ENCODE peak calls at places on chromosomes 5 and 9, in nine cellular contexts. B is stomach, D is heart right ventricle, Q is right cardiac atrium, X is mammary epithelial cell, Y is A549, S is fibroblast of lung, J is cardiac muscle cell, V is psoas muscle. T is an unnamed sample.

GRCh38 chr9:82991684-82992083 is 71.3 kb downstream of the RASEF start:
- DNase-seq in X (no peak), Y (no peak), D (no peak), S (peak; percentile 17), J (no peak), Q (no peak), V (no peak), B (no peak), T (no peak)

GRCh38 chr9:14326264-14326826 is 12.4 kb upstream of the NFIB start:
- DNase-seq in V (no peak), Y (peak; percentile 47), B (no peak), Q (no peak), J (no peak), D (no peak), S (peak; percentile 81), X (peak; percentile 92), T (peak; percentile 68)

GRCh38 chr5:178297751-178298150 is 65.1 kb upstream of the PHYKPL start:
- DNase-seq in D (peak; percentile 3), Y (no peak), V (peak; percentile 28), B (no peak), J (no peak), S (no peak), X (no peak), Q (peak; percentile 34), T (no peak)

GRCh38 chr5:16776611-16777251 is 159.4 kb downstream of the MYO10 start:
- DNase-seq in B (no peak), D (peak; percentile 26), V (peak; percentile 86), J (peak; percentile 47), Y (peak; percentile 54), Q (peak; percentile 68), X (no peak), S (peak; percentile 44), T (peak; percentile 93)

GRCh38 chr9:38437193-38437823 is 13.1 kb upstream of the IGFBPL1 start:
- DNase-seq in X (no peak), Q (no peak), B (peak; percentile 60), S (no peak), D (no peak), V (no peak), J (no peak), Y (peak; percentile 79), T (no peak)

GRCh38 chr5:38321978-38322377 is 63.6 kb downstream of the EGFLAM start:
- DNase-seq in V (no peak), Q (no peak), X (no peak), S (no peak), B (no peak), J (no peak), D (no peak), Y (no peak), T (no peak)

GRCh38 chr5:132500931-132501628 is 10.5 kb upstream of the IRF1 start:
- DNase-seq in X (no peak), B (peak; percentile 73), V (peak; percentile 79), Y (peak; percentile 71), Q (peak; percentile 79), S (peak; percentile 68), J (peak; percentile 76), D (peak; percentile 55), T (peak; percentile 50)

GRCh38 chr5:93294184-93294583 is 286.8 kb downstream of the NR2F1-AS1 start:
- DNase-seq in X (peak; percentile 93), D (no peak), Q (no peak), S (no peak), V (no peak), B (no peak), J (no peak), Y (no peak), T (no peak)

GRCh38 chr9:16484744-16485143 is 385.7 kb downstream of the BNC2 start:
- DNase-seq in Y (no peak), D (no peak), V (no peak), Q (no peak), X (peak; percentile 35), J (no peak), B (no peak), S (peak; percentile 20), T (no peak)

GRCh38 chr5:42631241-42631640 is 125.4 kb upstream of the CCDC152 start:
- DNase-seq in Y (no peak), D (no peak), S (no peak), V (no peak), B (no peak), X (no peak), Q (no peak), J (peak; percentile 42), T (no peak)

GRCh38 chr5:64836786-64837185 is 68.1 kb downstream of the CWC27 start:
- DNase-seq in X (no peak), S (no peak), B (no peak), D (no peak), Q (no peak), Y (no peak), V (no peak), J (no peak), T (no peak)
- H3K4me1 ChIP-seq in X (peaks cover 6% of the 10 kb centered on the region), S (peaks cover 3% of the 10 kb centered on the region), B (peaks cover 32% of the 10 kb centered on the region), D (peaks cover 47% of the 10 kb centered on the region), Q (no peaks in the 10 kb centered on the region), Y (no peaks in the 10 kb centered on the region), V (peaks cover 27% of the 10 kb centered on the region), J (peaks cover 4% of the 10 kb centered on the region), T (peaks cover 32% of the 10 kb centered on the region)

GRCh38 chr9:131621551-131622321 is 76.4 kb downstream of the PRRT1B start:
- DNase-seq in V (no peak), X (no peak), D (no peak), Q (peak; percentile 49), Y (no peak), J (no peak), S (no peak), B (no peak), T (no peak)

GRCh38 chr9:131618071-131618479 is 72.8 kb downstream of the PRRT1B start:
- DNase-seq in S (no peak), B (peak; percentile 43), D (peak; percentile 64), V (peak; percentile 60), X (peak; percentile 38), Q (peak; percentile 80), Y (no peak), J (peak; percentile 52), T (peak; percentile 34)

GRCh38 chr9:131620764-131621520 is 75.6 kb downstream of the PRRT1B start:
- DNase-seq in D (no peak), S (no peak), J (no peak), Q (no peak), V (no peak), Y (no peak), X (no peak), B (no peak), T (no peak)

GRCh38 chr9:131618785-131619184 is 73.5 kb downstream of the PRRT1B start:
- DNase-seq in D (no peak), B (no peak), J (no peak), S (no peak), Y (no peak), Q (no peak), X (no peak), V (no peak), T (no peak)

GRCh38 chr9:131619680-131620079 is 74.4 kb downstream of the PRRT1B start:
- DNase-seq in J (no peak), S (no peak), B (no peak), Y (no peak), D (no peak), V (no peak), Q (no peak), X (no peak), T (no peak)
- H3K4me1 ChIP-seq in J (peaks cover 5% of the 10 kb centered on the region), S (no peaks in the 10 kb centered on the region), B (peaks cover 9% of the 10 kb centered on the region), Y (no peaks in the 10 kb centered on the region), D (peaks cover 44% of the 10 kb centered on the region), V (peaks cover 9% of the 10 kb centered on the region), Q (peaks cover 14% of the 10 kb centered on the region), X (peaks cover 8% of the 10 kb centered on the region), T (peaks cover 10% of the 10 kb centered on the region)

GRCh38 chr9:134205636-134206316 is 41.4 kb upstream of the RNU6ATAC start:
- DNase-seq in Q (peak; percentile 92), S (no peak), V (peak; percentile 83), D (peak; percentile 56), J (no peak), X (no peak), Y (no peak), B (no peak), T (peak; percentile 37)

GRCh38 chr9:134208981-134209725 is 44.8 kb upstream of the RNU6ATAC start:
- DNase-seq in V (peak; percentile 43), X (no peak), D (peak; percentile 5), Q (peak; percentile 38), Y (no peak), J (no peak), S (no peak), B (no peak), T (no peak)

GRCh38 chr9:134204991-134205578 is 40.7 kb upstream of the RNU6ATAC start:
- DNase-seq in D (peak; percentile 7), Q (peak; percentile 76), X (no peak), B (no peak), V (peak; percentile 54), Y (no peak), S (no peak), J (no peak), T (no peak)

GRCh38 chr9:134208310-134208841 is 44.0 kb upstream of the RNU6ATAC start:
- DNase-seq in B (no peak), S (no peak), Q (peak; percentile 89), Y (no peak), X (no peak), D (peak; percentile 82), V (peak; percentile 95), J (no peak), T (peak; percentile 96)

DNA sequence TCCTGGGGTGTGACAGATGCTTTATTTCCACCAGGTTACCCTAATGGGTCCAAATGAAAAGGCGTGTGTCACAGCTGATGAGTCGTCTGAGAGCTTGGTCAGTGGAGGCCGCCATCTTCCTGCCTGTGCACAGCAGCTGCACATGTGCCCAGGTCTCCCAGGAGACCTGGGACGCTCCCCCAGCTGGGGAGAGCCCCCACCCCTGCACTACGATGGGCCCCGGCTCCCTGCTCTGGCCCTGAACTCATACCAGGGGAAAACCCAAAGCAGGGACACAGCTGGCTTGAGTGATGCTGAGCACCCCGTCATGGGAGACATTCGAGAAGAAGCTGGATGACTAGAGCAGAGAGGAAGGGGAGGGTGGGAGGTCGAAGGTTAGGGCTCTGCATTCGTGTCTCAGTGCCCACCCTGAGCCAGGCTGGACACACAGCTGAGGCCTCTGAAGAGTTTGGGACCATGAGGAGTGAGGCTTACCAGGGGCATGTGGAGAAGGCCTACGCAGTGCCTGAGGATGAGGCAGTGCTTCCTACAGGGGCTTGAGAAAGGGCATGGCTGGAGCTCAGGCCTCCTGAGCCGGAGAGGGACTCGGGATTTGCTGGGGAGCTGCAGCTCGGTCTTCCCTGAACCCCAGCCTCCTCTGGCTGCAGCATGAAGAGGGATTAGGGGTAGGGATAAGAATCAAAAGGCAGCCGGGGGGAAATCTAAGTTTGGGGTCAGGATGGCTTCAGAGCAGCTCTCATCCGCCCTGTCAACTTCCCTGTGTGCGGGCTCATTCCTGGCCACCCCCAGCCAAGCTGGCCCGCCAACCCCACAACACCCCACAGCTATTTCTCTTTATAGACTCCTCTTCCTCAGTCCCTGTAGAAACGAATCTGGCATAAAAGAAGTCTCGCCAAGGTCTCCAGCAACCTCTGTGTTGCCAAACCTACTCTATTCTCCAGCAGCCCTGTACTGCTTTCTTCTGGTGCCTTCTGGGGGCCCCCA is 42.2 kb upstream of the RNU6ATAC start:
- DNase-seq in D (peak; percentile 5), X (no peak), V (peak; percentile 52), Y (no peak), J (no peak), B (no peak), Q (peak; percentile 55), S (no peak), T (peak; percentile 1)
- H3K4me1 ChIP-seq in D (peaks cover 48% of the 10 kb centered on the region), X (no peaks in the 10 kb centered on the region), V (peaks cover 25% of the 10 kb centered on the region), Y (no peaks in the 10 kb centered on the region), J (no peaks in the 10 kb centered on the region), B (peaks cover 19% of the 10 kb centered on the region), Q (peaks cover 6% of the 10 kb centered on the region), S (peaks cover 2% of the 10 kb centered on the region), T (peaks cover 41% of the 10 kb centered on the region)

DNA sequence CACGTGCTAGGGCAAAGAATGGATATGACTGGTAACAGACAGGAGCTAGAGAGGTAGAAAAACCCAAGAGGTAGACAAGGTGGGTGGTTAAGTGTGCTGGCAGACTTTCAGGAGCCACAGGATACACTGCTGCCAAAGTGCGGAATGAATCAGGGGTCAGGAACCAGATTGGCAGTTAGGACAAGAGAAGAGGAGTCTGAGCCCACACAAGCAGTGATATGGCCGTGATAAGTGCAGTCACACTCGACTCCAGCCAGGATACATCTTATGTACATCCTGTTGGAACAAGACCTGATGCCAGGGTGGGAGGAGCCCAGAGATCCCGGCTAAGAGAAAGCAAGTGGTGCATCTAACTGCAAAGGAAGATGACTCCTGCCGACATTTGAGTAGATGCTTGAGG is 10.0 kb downstream of the SLIT3 start:
- DNase-seq in V (no peak), S (no peak), Q (no peak), B (no peak), J (no peak), D (no peak), X (peak; percentile 72), Y (peak; percentile 23), T (no peak)
- H3K4me1 ChIP-seq in V (no peaks in the 10 kb centered on the region), S (no peaks in the 10 kb centered on the region), Q (peaks cover 7% of the 10 kb centered on the region), B (peaks cover 29% of the 10 kb centered on the region), J (peaks cover 7% of the 10 kb centered on the region), D (peaks cover 15% of the 10 kb centered on the region), X (peaks cover 14% of the 10 kb centered on the region), Y (peaks cover 22% of the 10 kb centered on the region), T (no peaks in the 10 kb centered on the region)